ENCODE peak calls at places on chromosomes 11 and 22, in five cellular contexts. One of them, this sample, is unnamed.

GRCh38 chr11:33500865-33501479 is 199.7 kb downstream of the C11orf91 start:
- DNase-seq in stimulated activated CD8-positive, alpha-beta memory T cell treated with anti-CD3 and anti-CD28 coated beads, Interleukin-4, amount 100 ng/mL, for 24 hours: no peak
- DNase-seq in stomach: no peak
- DNase-seq in hepatic stellate cell: no peak
- DNase-seq in endothelial cell: peak; percentile 49
- DNase-seq in this sample: peak; percentile 41

GRCh38 chr11:27468209-27468608 is 4.4 kb downstream of the LGR4 start:
- DNase-seq in endothelial cell: no peak
- DNase-seq in stimulated activated CD8-positive, alpha-beta memory T cell treated with anti-CD3 and anti-CD28 coated beads, Interleukin-4, amount 100 ng/mL, for 24 hours: no peak
- DNase-seq in hepatic stellate cell: no peak
- DNase-seq in stomach: no peak
- DNase-seq in this sample: no peak

GRCh38 chr11:119809346-119809745 is 80.3 kb upstream of the NECTIN1 start:
- DNase-seq in hepatic stellate cell: no peak
- DNase-seq in stomach: no peak
- DNase-seq in stimulated activated CD8-positive, alpha-beta memory T cell treated with anti-CD3 and anti-CD28 coated beads, Interleukin-4, amount 100 ng/mL, for 24 hours: no peak
- DNase-seq in endothelial cell: no peak
- DNase-seq in this sample: no peak

GRCh38 chr11:41878158-41878557 is 418.7 kb upstream of the LRRC4C start:
- DNase-seq in endothelial cell: no peak
- DNase-seq in stimulated activated CD8-positive, alpha-beta memory T cell treated with anti-CD3 and anti-CD28 coated beads, Interleukin-4, amount 100 ng/mL, for 24 hours: no peak
- DNase-seq in stomach: no peak
- DNase-seq in hepatic stellate cell: no peak
- DNase-seq in this sample: no peak

GRCh38 chr11:75633409-75634011 is 35.3 kb downstream of the MAP6 start:
- DNase-seq in endothelial cell: no peak
- DNase-seq in stomach: no peak
- DNase-seq in stimulated activated CD8-positive, alpha-beta memory T cell treated with anti-CD3 and anti-CD28 coated beads, Interleukin-4, amount 100 ng/mL, for 24 hours: no peak
- DNase-seq in hepatic stellate cell: no peak
- DNase-seq in this sample: no peak

GRCh38 chr22:47192651-47193437 is 430.4 kb downstream of the TBC1D22A start:
- DNase-seq in stomach: peak; percentile 25
- DNase-seq in endothelial cell: no peak
- DNase-seq in hepatic stellate cell: no peak
- DNase-seq in stimulated activated CD8-positive, alpha-beta memory T cell treated with anti-CD3 and anti-CD28 coated beads, Interleukin-4, amount 100 ng/mL, for 24 hours: no peak
- DNase-seq in this sample: peak; percentile 12

GRCh38 chr11:76443254-76443935 is 1.4 kb upstream of the EMSY start:
- DNase-seq in hepatic stellate cell: no peak
- DNase-seq in stomach: no peak
- DNase-seq in stimulated activated CD8-positive, alpha-beta memory T cell treated with anti-CD3 and anti-CD28 coated beads, Interleukin-4, amount 100 ng/mL, for 24 hours: no peak
- DNase-seq in endothelial cell: no peak
- DNase-seq in this sample: no peak

GRCh38 chr22:23079814-23080521 is 9.6 kb downstream of the GNAZ start:
- DNase-seq in stomach: no peak
- DNase-seq in hepatic stellate cell: no peak
- DNase-seq in endothelial cell: no peak
- DNase-seq in stimulated activated CD8-positive, alpha-beta memory T cell treated with anti-CD3 and anti-CD28 coated beads, Interleukin-4, amount 100 ng/mL, for 24 hours: no peak
- DNase-seq in this sample: no peak

GRCh38 chr22:50641696-50642607 is 14.0 kb upstream of the ARSA start:
- DNase-seq in stomach: no peak
- DNase-seq in stimulated activated CD8-positive, alpha-beta memory T cell treated with anti-CD3 and anti-CD28 coated beads, Interleukin-4, amount 100 ng/mL, for 24 hours: no peak
- DNase-seq in hepatic stellate cell: no peak
- DNase-seq in endothelial cell: no peak
- DNase-seq in this sample: no peak

GRCh38 chr22:17422736-17423343 is 53.6 kb downstream of the CECR2 start:
- DNase-seq in hepatic stellate cell: no peak
- DNase-seq in stomach: no peak
- DNase-seq in endothelial cell: no peak
- DNase-seq in stimulated activated CD8-positive, alpha-beta memory T cell treated with anti-CD3 and anti-CD28 coated beads, Interleukin-4, amount 100 ng/mL, for 24 hours: no peak
- DNase-seq in this sample: no peak

GRCh38 chr11:821513-822371 is 3.0 kb downstream of the PNPLA2 start:
- DNase-seq in hepatic stellate cell: no peak
- DNase-seq in endothelial cell: no peak
- DNase-seq in stomach: no peak
- DNase-seq in stimulated activated CD8-positive, alpha-beta memory T cell treated with anti-CD3 and anti-CD28 coated beads, Interleukin-4, amount 100 ng/mL, for 24 hours: no peak
- DNase-seq in this sample: no peak

GRCh38 chr22:37994982-37995381 is 10.6 kb upstream of the SOX10 start:
- DNase-seq in stimulated activated CD8-positive, alpha-beta memory T cell treated with anti-CD3 and anti-CD28 coated beads, Interleukin-4, amount 100 ng/mL, for 24 hours: no peak
- DNase-seq in endothelial cell: no peak
- DNase-seq in hepatic stellate cell: no peak
- DNase-seq in stomach: no peak
- DNase-seq in this sample: no peak

GRCh38 chr11:119957951-119958350 is 180.0 kb downstream of the TRIM29 start:
- DNase-seq in hepatic stellate cell: no peak
- DNase-seq in stimulated activated CD8-positive, alpha-beta memory T cell treated with anti-CD3 and anti-CD28 coated beads, Interleukin-4, amount 100 ng/mL, for 24 hours: no peak
- DNase-seq in stomach: no peak
- DNase-seq in endothelial cell: no peak
- DNase-seq in this sample: no peak

GRCh38 chr11:73951797-73952196 is 971 bp downstream of the DNAJB13 start:
- DNase-seq in endothelial cell: no peak
- DNase-seq in hepatic stellate cell: no peak
- DNase-seq in stomach: no peak
- DNase-seq in stimulated activated CD8-positive, alpha-beta memory T cell treated with anti-CD3 and anti-CD28 coated beads, Interleukin-4, amount 100 ng/mL, for 24 hours: no peak
- DNase-seq in this sample: no peak

GRCh38 chr11:73162196-73162740 is 20.1 kb upstream of the FCHSD2 start:
- DNase-seq in hepatic stellate cell: no peak
- DNase-seq in endothelial cell: no peak
- DNase-seq in stimulated activated CD8-positive, alpha-beta memory T cell treated with anti-CD3 and anti-CD28 coated beads, Interleukin-4, amount 100 ng/mL, for 24 hours: no peak
- DNase-seq in stomach: no peak
- DNase-seq in this sample: no peak

GRCh38 chr22:22687638-22688500 is 43.5 kb downstream of the GGTLC2 start:
- DNase-seq in endothelial cell: peak; percentile 51
- DNase-seq in hepatic stellate cell: peak; percentile 50
- DNase-seq in stomach: peak; percentile 34
- DNase-seq in stimulated activated CD8-positive, alpha-beta memory T cell treated with anti-CD3 and anti-CD28 coated beads, Interleukin-4, amount 100 ng/mL, for 24 hours: no peak
- DNase-seq in this sample: peak; percentile 61

GRCh38 chr22:40383905-40384304 is 13.5 kb downstream of the SGSM3 start:
- DNase-seq in stimulated activated CD8-positive, alpha-beta memory T cell treated with anti-CD3 and anti-CD28 coated beads, Interleukin-4, amount 100 ng/mL, for 24 hours: no peak
- DNase-seq in stomach: no peak
- DNase-seq in hepatic stellate cell: peak; percentile 50
- DNase-seq in endothelial cell: no peak
- DNase-seq in this sample: no peak

GRCh38 chr22:46574993-46575914 is 37.8 kb upstream of the CELSR1 start:
- DNase-seq in endothelial cell: peak; percentile 64
- DNase-seq in stimulated activated CD8-positive, alpha-beta memory T cell treated with anti-CD3 and anti-CD28 coated beads, Interleukin-4, amount 100 ng/mL, for 24 hours: no peak
- DNase-seq in hepatic stellate cell: no peak
- DNase-seq in stomach: peak; percentile 74
- DNase-seq in this sample: no peak

GRCh38 chr11:119120639-119121007 is 757 bp upstream of the HINFP start:
- DNase-seq in endothelial cell: no peak
- DNase-seq in hepatic stellate cell: no peak
- DNase-seq in stimulated activated CD8-positive, alpha-beta memory T cell treated with anti-CD3 and anti-CD28 coated beads, Interleukin-4, amount 100 ng/mL, for 24 hours: no peak
- DNase-seq in stomach: no peak
- DNase-seq in this sample: peak; percentile 15

GRCh38 chr11:69951821-69952590 is 126.1 kb upstream of the ANO1 start:
- DNase-seq in stimulated activated CD8-positive, alpha-beta memory T cell treated with anti-CD3 and anti-CD28 coated beads, Interleukin-4, amount 100 ng/mL, for 24 hours: no peak
- DNase-seq in stomach: no peak
- DNase-seq in hepatic stellate cell: no peak
- DNase-seq in endothelial cell: no peak
- DNase-seq in this sample: no peak

GRCh38 chr22:45542001-45542520 is 39.4 kb downstream of the FBLN1 start:
- DNase-seq in endothelial cell: no peak
- DNase-seq in hepatic stellate cell: no peak
- DNase-seq in stimulated activated CD8-positive, alpha-beta memory T cell treated with anti-CD3 and anti-CD28 coated beads, Interleukin-4, amount 100 ng/mL, for 24 hours: no peak
- DNase-seq in stomach: no peak
- DNase-seq in this sample: no peak

GRCh38 chr11:67252831-67253239 is 13.4 kb upstream of the GRK2 start:
- DNase-seq in endothelial cell: no peak
- DNase-seq in hepatic stellate cell: no peak
- DNase-seq in stomach: no peak
- DNase-seq in stimulated activated CD8-positive, alpha-beta memory T cell treated with anti-CD3 and anti-CD28 coated beads, Interleukin-4, amount 100 ng/mL, for 24 hours: no peak
- DNase-seq in this sample: peak; percentile 40

GRCh38 chr11:88806410-88806809 is 259.4 kb downstream of the GRM5 start:
- DNase-seq in stimulated activated CD8-positive, alpha-beta memory T cell treated with anti-CD3 and anti-CD28 coated beads, Interleukin-4, amount 100 ng/mL, for 24 hours: no peak
- DNase-seq in endothelial cell: no peak
- DNase-seq in hepatic stellate cell: no peak
- DNase-seq in stomach: no peak
- DNase-seq in this sample: no peak

GRCh38 chr22:49964136-49964492 is 3.5 kb downstream of the PIM3 start:
- DNase-seq in stimulated activated CD8-positive, alpha-beta memory T cell treated with anti-CD3 and anti-CD28 coated beads, Interleukin-4, amount 100 ng/mL, for 24 hours: no peak
- DNase-seq in hepatic stellate cell: no peak
- DNase-seq in stomach: peak; percentile 26
- DNase-seq in endothelial cell: no peak
- DNase-seq in this sample: no peak

GRCh38 chr22:36303874-36304273 is 50.9 kb downstream of the APOL1 start:
- DNase-seq in hepatic stellate cell: no peak
- DNase-seq in endothelial cell: no peak
- DNase-seq in stimulated activated CD8-positive, alpha-beta memory T cell treated with anti-CD3 and anti-CD28 coated beads, Interleukin-4, amount 100 ng/mL, for 24 hours: no peak
- DNase-seq in stomach: peak; percentile 44
- DNase-seq in this sample: no peak

GRCh38 chr22:19797086-19797485 is 36.5 kb downstream of the TBX1 start:
- DNase-seq in hepatic stellate cell: no peak
- DNase-seq in stomach: no peak
- DNase-seq in stimulated activated CD8-positive, alpha-beta memory T cell treated with anti-CD3 and anti-CD28 coated beads, Interleukin-4, amount 100 ng/mL, for 24 hours: no peak
- DNase-seq in endothelial cell: no peak
- DNase-seq in this sample: no peak

GRCh38 chr11:108494182-108494581 is 4.0 kb downstream of the POGLUT3 start:
- DNase-seq in stimulated activated CD8-positive, alpha-beta memory T cell treated with anti-CD3 and anti-CD28 coated beads, Interleukin-4, amount 100 ng/mL, for 24 hours: no peak
- DNase-seq in stomach: no peak
- DNase-seq in endothelial cell: no peak
- DNase-seq in hepatic stellate cell: no peak
- DNase-seq in this sample: no peak

GRCh38 chr11:33735426-33736147 is 636 bp downstream of the CD59 start:
- DNase-seq in hepatic stellate cell: no peak
- DNase-seq in stomach: peak; percentile 50
- DNase-seq in stimulated activated CD8-positive, alpha-beta memory T cell treated with anti-CD3 and anti-CD28 coated beads, Interleukin-4, amount 100 ng/mL, for 24 hours: peak; percentile 19
- DNase-seq in endothelial cell: no peak
- DNase-seq in this sample: peak; percentile 76

GRCh38 chr11:123176785-123177184 is 18.3 kb downstream of the CLMP start:
- DNase-seq in endothelial cell: no peak
- DNase-seq in stimulated activated CD8-positive, alpha-beta memory T cell treated with anti-CD3 and anti-CD28 coated beads, Interleukin-4, amount 100 ng/mL, for 24 hours: no peak
- DNase-seq in stomach: no peak
- DNase-seq in hepatic stellate cell: no peak
- DNase-seq in this sample: no peak

GRCh38 chr22:42931421-42932196 is 74.5 kb upstream of the ARFGAP3 start:
- DNase-seq in endothelial cell: no peak
- DNase-seq in hepatic stellate cell: no peak
- DNase-seq in stimulated activated CD8-positive, alpha-beta memory T cell treated with anti-CD3 and anti-CD28 coated beads, Interleukin-4, amount 100 ng/mL, for 24 hours: no peak
- DNase-seq in stomach: no peak
- DNase-seq in this sample: no peak

GRCh38 chr11:91489989-91490388 is 734.6 kb upstream of the FAT3 start:
- DNase-seq in stomach: no peak
- DNase-seq in stimulated activated CD8-positive, alpha-beta memory T cell treated with anti-CD3 and anti-CD28 coated beads, Interleukin-4, amount 100 ng/mL, for 24 hours: no peak
- DNase-seq in endothelial cell: no peak
- DNase-seq in hepatic stellate cell: no peak
- DNase-seq in this sample: no peak

GRCh38 chr22:41831383-41831782 is 1.5 kb upstream of the SREBF2 start:
- DNase-seq in hepatic stellate cell: no peak
- DNase-seq in stimulated activated CD8-positive, alpha-beta memory T cell treated with anti-CD3 and anti-CD28 coated beads, Interleukin-4, amount 100 ng/mL, for 24 hours: no peak
- DNase-seq in stomach: no peak
- DNase-seq in endothelial cell: no peak
- DNase-seq in this sample: no peak

GRCh38 chr22:41512421-41513194 is 31.7 kb downstream of the POLR3H start:
- DNase-seq in stimulated activated CD8-positive, alpha-beta memory T cell treated with anti-CD3 and anti-CD28 coated beads, Interleukin-4, amount 100 ng/mL, for 24 hours: no peak
- DNase-seq in endothelial cell: no peak
- DNase-seq in stomach: no peak
- DNase-seq in hepatic stellate cell: peak; percentile 76
- DNase-seq in this sample: peak; percentile 52

GRCh38 chr22:23305922-23306374 is 125.6 kb downstream of the BCR start:
- DNase-seq in stimulated activated CD8-positive, alpha-beta memory T cell treated with anti-CD3 and anti-CD28 coated beads, Interleukin-4, amount 100 ng/mL, for 24 hours: no peak
- DNase-seq in stomach: peak; percentile 72
- DNase-seq in hepatic stellate cell: peak; percentile 87
- DNase-seq in endothelial cell: no peak
- DNase-seq in this sample: peak; percentile 49

GRCh38 chr11:115469361-115469760 is 34.9 kb downstream of the CADM1 start:
- DNase-seq in endothelial cell: no peak
- DNase-seq in stimulated activated CD8-positive, alpha-beta memory T cell treated with anti-CD3 and anti-CD28 coated beads, Interleukin-4, amount 100 ng/mL, for 24 hours: no peak
- DNase-seq in hepatic stellate cell: no peak
- DNase-seq in stomach: no peak
- DNase-seq in this sample: no peak

GRCh38 chr22:30920407-30920806 is 48.2 kb downstream of the MORC2 start:
- DNase-seq in endothelial cell: peak; percentile 87
- DNase-seq in stimulated activated CD8-positive, alpha-beta memory T cell treated with anti-CD3 and anti-CD28 coated beads, Interleukin-4, amount 100 ng/mL, for 24 hours: peak; percentile 83
- DNase-seq in hepatic stellate cell: peak; percentile 71
- DNase-seq in stomach: peak; percentile 79
- DNase-seq in this sample: peak; percentile 75

GRCh38 chr22:41555325-41555724 is 5.5 kb upstream of the CSDC2 start:
- DNase-seq in stimulated activated CD8-positive, alpha-beta memory T cell treated with anti-CD3 and anti-CD28 coated beads, Interleukin-4, amount 100 ng/mL, for 24 hours: no peak
- DNase-seq in hepatic stellate cell: no peak
- DNase-seq in endothelial cell: no peak
- DNase-seq in stomach: no peak
- DNase-seq in this sample: no peak

This sample was measured in thyroid gland.